ENCODE peak calls at places on chromosomes 11 and 22, in six cellular contexts. One of them, this sample, is unnamed.

GRCh38 chr11:66292543-66293332 is 1.0 kb downstream of the TMEM151A start:
- DNase-seq in pancreas: no peak
- DNase-seq in GM12878: no peak
- DNase-seq in body of pancreas: no peak
- DNase-seq in lung: no peak
- DNase-seq in uterus: no peak
- DNase-seq in this sample: no peak

GRCh38 chr11:119709638-119710346 is 19.2 kb downstream of the NECTIN1 start:
- DNase-seq in pancreas: no peak
- DNase-seq in GM12878: no peak
- DNase-seq in body of pancreas: no peak
- DNase-seq in lung: no peak
- DNase-seq in uterus: no peak
- DNase-seq in this sample: no peak

GRCh38 chr11:35167451-35167954 is 28.5 kb downstream of the CD44 start:
- DNase-seq in pancreas: no peak
- DNase-seq in GM12878: no peak
- DNase-seq in body of pancreas: no peak
- DNase-seq in lung: no peak
- DNase-seq in uterus: peak
- DNase-seq in this sample: no peak

GRCh38 chr11:104968365-104968855 is at the start of gene CASP4:
- DNase-seq in pancreas: peak
- DNase-seq in GM12878: peak
- DNase-seq in body of pancreas: peak
- DNase-seq in lung: peak
- DNase-seq in uterus: peak
- DNase-seq in this sample: no peak

GRCh38 chr11:69957849-69958248 is 120.3 kb upstream of the ANO1 start:
- DNase-seq in pancreas: no peak
- DNase-seq in GM12878: no peak
- DNase-seq in body of pancreas: no peak
- DNase-seq in lung: no peak
- DNase-seq in uterus: no peak
- DNase-seq in this sample: no peak

GRCh38 chr11:7573193-7573557 is 59.4 kb downstream of the PPFIBP2 start:
- DNase-seq in pancreas: no peak
- DNase-seq in GM12878: no peak
- DNase-seq in body of pancreas: no peak
- DNase-seq in lung: no peak
- DNase-seq in uterus: no peak
- DNase-seq in this sample: no peak

GRCh38 chr11:130816941-130817607 is 99.2 kb downstream of the SNX19 start:
- DNase-seq in pancreas: peak
- DNase-seq in GM12878: no peak
- DNase-seq in body of pancreas: no peak
- DNase-seq in lung: no peak
- DNase-seq in uterus: peak
- DNase-seq in this sample: no peak

GRCh38 chr11:45145421-45146071 is 893 bp upstream of the PRDM11 start:
- DNase-seq in pancreas: peak
- DNase-seq in GM12878: no peak
- DNase-seq in body of pancreas: peak
- DNase-seq in lung: peak
- DNase-seq in uterus: no peak
- DNase-seq in this sample: no peak

GRCh38 chr22:24435861-24436351 is 8.5 kb downstream of the ADORA2A start:
- DNase-seq in pancreas: no peak
- DNase-seq in GM12878: no peak
- DNase-seq in body of pancreas: no peak
- DNase-seq in lung: no peak
- DNase-seq in uterus: no peak
- DNase-seq in this sample: no peak

GRCh38 chr11:2415601-2416380 is 15.2 kb downstream of the TSSC4 start:
- DNase-seq in pancreas: no peak
- DNase-seq in GM12878: no peak
- DNase-seq in body of pancreas: no peak
- DNase-seq in lung: no peak
- DNase-seq in uterus: no peak
- DNase-seq in this sample: no peak

GRCh38 chr11:83568474-83568873 is 282.3 kb upstream of the CCDC90B start:
- DNase-seq in pancreas: no peak
- DNase-seq in GM12878: no peak
- DNase-seq in body of pancreas: no peak
- DNase-seq in lung: no peak
- DNase-seq in uterus: no peak
- DNase-seq in this sample: no peak

GRCh38 chr22:44384981-44385610 is 72.3 kb upstream of the SHISAL1 start:
- DNase-seq in pancreas: no peak
- DNase-seq in GM12878: no peak
- DNase-seq in body of pancreas: no peak
- DNase-seq in lung: no peak
- DNase-seq in uterus: no peak
- DNase-seq in this sample: no peak

GRCh38 chr11:114211444-114212122 is 84.6 kb upstream of the NNMT start:
- DNase-seq in pancreas: no peak
- DNase-seq in GM12878: no peak
- DNase-seq in body of pancreas: no peak
- DNase-seq in lung: no peak
- DNase-seq in uterus: no peak
- DNase-seq in this sample: no peak

GRCh38 chr11:111961389-111962300 is 24.5 kb downstream of the DIXDC1 start:
- DNase-seq in pancreas: no peak
- DNase-seq in GM12878: no peak
- DNase-seq in body of pancreas: no peak
- DNase-seq in lung: no peak
- DNase-seq in uterus: no peak
- DNase-seq in this sample: no peak
- H3K27ac ChIP-seq in pancreas: no peak
- H3K27ac ChIP-seq in GM12878: no peak
- H3K27ac ChIP-seq in body of pancreas: peak
- H3K27ac ChIP-seq in lung: peak
- H3K27ac ChIP-seq in uterus: peak
- H3K27ac ChIP-seq in this sample: peak

GRCh38 chr22:20531154-20531403 is 23.7 kb downstream of the MED15 start:
- DNase-seq in pancreas: no peak
- DNase-seq in GM12878: no peak
- DNase-seq in body of pancreas: no peak
- DNase-seq in lung: no peak
- DNase-seq in uterus: no peak
- DNase-seq in this sample: no peak

GRCh38 chr22:20531404-20532181 is 24.2 kb downstream of the MED15 start:
- DNase-seq in pancreas: peak
- DNase-seq in GM12878: no peak
- DNase-seq in body of pancreas: no peak
- DNase-seq in lung: peak
- DNase-seq in uterus: peak
- DNase-seq in this sample: peak

GRCh38 chr22:20532256-20532993 is 25.0 kb downstream of the MED15 start:
- DNase-seq in pancreas: no peak
- DNase-seq in GM12878: no peak
- DNase-seq in body of pancreas: no peak
- DNase-seq in lung: no peak
- DNase-seq in uterus: no peak
- DNase-seq in this sample: no peak

GRCh38 chr22:20533095-20533878 is 25.9 kb downstream of the MED15 start:
- DNase-seq in pancreas: no peak
- DNase-seq in GM12878: no peak
- DNase-seq in body of pancreas: no peak
- DNase-seq in lung: no peak
- DNase-seq in uterus: no peak
- DNase-seq in this sample: no peak

GRCh38 chr22:20533879-20534265 is 26.5 kb downstream of the MED15 start:
- DNase-seq in pancreas: no peak
- DNase-seq in GM12878: no peak
- DNase-seq in body of pancreas: no peak
- DNase-seq in lung: no peak
- DNase-seq in uterus: no peak
- DNase-seq in this sample: no peak
- H3K27ac ChIP-seq in pancreas: no peak
- H3K27ac ChIP-seq in GM12878: no peak
- H3K27ac ChIP-seq in body of pancreas: no peak
- H3K27ac ChIP-seq in lung: peak
- H3K27ac ChIP-seq in uterus: no peak
- H3K27ac ChIP-seq in this sample: peak

GRCh38 chr22:37501176-37501609 is 15.0 kb upstream of the MFNG start:
- DNase-seq in pancreas: peak
- DNase-seq in GM12878: no peak
- DNase-seq in body of pancreas: peak
- DNase-seq in lung: no peak
- DNase-seq in uterus: no peak
- DNase-seq in this sample: no peak
- H3K27ac ChIP-seq in pancreas: peak
- H3K27ac ChIP-seq in GM12878: no peak
- H3K27ac ChIP-seq in body of pancreas: peak
- H3K27ac ChIP-seq in lung: peak
- H3K27ac ChIP-seq in uterus: no peak
- H3K27ac ChIP-seq in this sample: peak

GRCh38 chr11:63511349-63511748 is 5.5 kb downstream of the LGALS12 start:
- DNase-seq in pancreas: no peak
- DNase-seq in GM12878: no peak
- DNase-seq in body of pancreas: no peak
- DNase-seq in lung: no peak
- DNase-seq in uterus: no peak
- DNase-seq in this sample: no peak
- H3K27ac ChIP-seq in pancreas: no peak
- H3K27ac ChIP-seq in GM12878: no peak
- H3K27ac ChIP-seq in body of pancreas: no peak
- H3K27ac ChIP-seq in lung: no peak
- H3K27ac ChIP-seq in uterus: no peak
- H3K27ac ChIP-seq in this sample: no peak

GRCh38 chr22:35915477-35916013 is 113.1 kb downstream of the RBFOX2 start:
- DNase-seq in pancreas: no peak
- DNase-seq in GM12878: no peak
- DNase-seq in body of pancreas: no peak
- DNase-seq in lung: no peak
- DNase-seq in uterus: no peak
- DNase-seq in this sample: no peak

GRCh38 chr22:35913925-35914324 is 114.7 kb downstream of the RBFOX2 start:
- DNase-seq in pancreas: no peak
- DNase-seq in GM12878: no peak
- DNase-seq in body of pancreas: no peak
- DNase-seq in lung: no peak
- DNase-seq in uterus: no peak
- DNase-seq in this sample: no peak

GRCh38 chr22:35912668-35913067 is 116.0 kb downstream of the RBFOX2 start:
- DNase-seq in pancreas: no peak
- DNase-seq in GM12878: no peak
- DNase-seq in body of pancreas: no peak
- DNase-seq in lung: no peak
- DNase-seq in uterus: no peak
- DNase-seq in this sample: no peak

GRCh38 chr22:35914665-35915476 is 113.8 kb downstream of the RBFOX2 start:
- DNase-seq in pancreas: peak
- DNase-seq in GM12878: no peak
- DNase-seq in body of pancreas: peak
- DNase-seq in lung: peak
- DNase-seq in uterus: peak
- DNase-seq in this sample: peak

GRCh38 chr22:35914357-35914664 is 114.3 kb downstream of the RBFOX2 start:
- DNase-seq in pancreas: no peak
- DNase-seq in GM12878: no peak
- DNase-seq in body of pancreas: no peak
- DNase-seq in lung: no peak
- DNase-seq in uterus: no peak
- DNase-seq in this sample: no peak
- H3K27ac ChIP-seq in pancreas: peak
- H3K27ac ChIP-seq in GM12878: no peak
- H3K27ac ChIP-seq in body of pancreas: peak
- H3K27ac ChIP-seq in lung: no peak
- H3K27ac ChIP-seq in uterus: peak
- H3K27ac ChIP-seq in this sample: peak

GRCh38 chr22:38870791-38871359 is 1.1 kb downstream of the CBX6 start:
- DNase-seq in pancreas: no peak
- DNase-seq in GM12878: no peak
- DNase-seq in body of pancreas: no peak
- DNase-seq in lung: no peak
- DNase-seq in uterus: no peak
- DNase-seq in this sample: no peak
- H3K27ac ChIP-seq in pancreas: peak
- H3K27ac ChIP-seq in GM12878: peak
- H3K27ac ChIP-seq in body of pancreas: peak
- H3K27ac ChIP-seq in lung: peak
- H3K27ac ChIP-seq in uterus: peak
- H3K27ac ChIP-seq in this sample: no peak

DNA sequence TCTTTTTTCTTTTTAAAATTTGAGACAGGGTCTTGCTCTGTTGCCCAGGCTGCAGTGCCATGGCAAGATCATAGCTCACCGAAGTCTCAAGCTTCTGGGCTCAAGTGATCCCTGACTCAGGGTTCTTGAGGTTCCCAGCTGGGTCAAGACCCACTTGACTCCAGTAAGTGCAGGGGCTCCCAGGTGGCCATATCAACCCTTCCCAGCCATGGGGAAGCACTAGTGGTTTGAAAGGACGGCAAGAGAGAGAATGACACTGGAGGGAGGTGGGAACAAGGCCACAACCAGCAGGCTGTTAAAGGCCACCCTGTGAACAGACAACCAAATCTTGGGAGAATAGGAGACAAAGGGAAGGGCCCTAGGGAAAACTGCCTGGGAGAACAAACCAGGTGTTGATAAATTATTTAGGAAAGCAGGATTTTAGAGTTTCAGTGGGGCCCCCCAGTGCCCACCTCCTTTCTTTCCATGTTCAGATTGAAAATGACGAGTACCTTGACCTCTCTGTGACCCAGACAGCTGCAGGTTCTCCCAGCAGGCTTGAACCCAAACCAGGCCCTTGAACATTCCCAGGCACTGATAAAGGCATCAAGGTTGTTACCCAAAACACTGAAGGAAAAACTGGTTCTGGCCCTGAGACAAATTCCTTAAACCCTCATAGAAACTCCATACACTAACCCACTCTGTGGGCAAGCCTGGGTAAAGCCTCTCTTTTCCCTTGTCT is 28.8 kb downstream of the KLHL22 start:
- DNase-seq in pancreas: peak
- DNase-seq in GM12878: no peak
- DNase-seq in body of pancreas: peak
- DNase-seq in lung: no peak
- DNase-seq in uterus: no peak
- DNase-seq in this sample: no peak
- H3K27ac ChIP-seq in pancreas: no peak
- H3K27ac ChIP-seq in GM12878: no peak
- H3K27ac ChIP-seq in body of pancreas: no peak
- H3K27ac ChIP-seq in lung: no peak
- H3K27ac ChIP-seq in uterus: no peak
- H3K27ac ChIP-seq in this sample: no peak

This sample was measured in epithelial cell of prostate.